ENCODE peak calls at places on chromosomes 6 and 20, in four cellular contexts. Q, T, W and K are unnamed samples.

GRCh38 chr6:144854654-144855053 is 569.5 kb downstream of the UTRN start:
- DNase-seq in W (no peak), Q (no peak), T (no peak), K (no peak)

GRCh38 chr20:5056801-5057599 is 55.7 kb upstream of the SLC23A2 start:
- DNase-seq in T (peak; percentile 37), Q (no peak), W (peak; percentile 39), K (peak; percentile 69)

GRCh38 chr20:16654858-16655257 is 75.0 kb upstream of the SNRPB2 start:
- DNase-seq in T (no peak), W (no peak), Q (no peak), K (no peak)

GRCh38 chr20:10508468-10509251 is 73.6 kb downstream of the SLX4IP start:
- DNase-seq in Q (no peak), T (peak; percentile 68), W (no peak), K (no peak)

GRCh38 chr6:13696226-13696625 is 15.4 kb downstream of the RANBP9 start:
- DNase-seq in T (no peak), Q (no peak), W (no peak), K (no peak)

GRCh38 chr20:45867811-45868176 is 10.4 kb downstream of the ZSWIM3 start:
- DNase-seq in W (no peak), T (peak; percentile 24), Q (no peak), K (no peak)

GRCh38 chr6:11653028-11653583 is 115.6 kb downstream of the TMEM170B start:
- DNase-seq in Q (no peak), T (peak; percentile 91), W (no peak), K (no peak)

GRCh38 chr20:51531141-51531710 is 11.3 kb downstream of the NFATC2 start:
- DNase-seq in T (no peak), W (no peak), Q (no peak), K (peak; percentile 94)

GRCh38 chr20:47241345-47241781 is 115.1 kb downstream of the ZMYND8 start:
- DNase-seq in Q (no peak), T (peak; percentile 98), W (no peak), K (no peak)

GRCh38 chr20:47235853-47236638 is 120.5 kb downstream of the ZMYND8 start:
- DNase-seq in Q (no peak), W (no peak), T (no peak), K (no peak)

GRCh38 chr20:47236639-47236900 is 119.9 kb downstream of the ZMYND8 start:
- DNase-seq in W (no peak), Q (no peak), T (no peak), K (no peak)

GRCh38 chr20:47237715-47238114 is 118.8 kb downstream of the ZMYND8 start:
- DNase-seq in Q (no peak), T (peak; percentile 35), W (no peak), K (no peak)

GRCh38 chr20:47238780-47239769 is 117.4 kb downstream of the ZMYND8 start:
- DNase-seq in W (no peak), Q (no peak), T (no peak), K (no peak)
- H3K36me3 ChIP-seq in W (peaks cover 61% of the 10 kb centered on the region), Q (peaks cover 36% of the 10 kb centered on the region), T (peaks cover 33% of the 10 kb centered on the region), K (peaks cover 41% of the 10 kb centered on the region)

GRCh38 chr6:166333172-166333995 is 9.0 kb downstream of the SFT2D1 start:
- DNase-seq in W (no peak), T (no peak), Q (no peak), K (peak; percentile 61)
- H3K36me3 ChIP-seq in W (peaks cover 21% of the 10 kb centered on the region), T (peaks cover 5% of the 10 kb centered on the region), Q (peaks cover 4% of the 10 kb centered on the region), K (peaks cover 8% of the 10 kb centered on the region)

DNA sequence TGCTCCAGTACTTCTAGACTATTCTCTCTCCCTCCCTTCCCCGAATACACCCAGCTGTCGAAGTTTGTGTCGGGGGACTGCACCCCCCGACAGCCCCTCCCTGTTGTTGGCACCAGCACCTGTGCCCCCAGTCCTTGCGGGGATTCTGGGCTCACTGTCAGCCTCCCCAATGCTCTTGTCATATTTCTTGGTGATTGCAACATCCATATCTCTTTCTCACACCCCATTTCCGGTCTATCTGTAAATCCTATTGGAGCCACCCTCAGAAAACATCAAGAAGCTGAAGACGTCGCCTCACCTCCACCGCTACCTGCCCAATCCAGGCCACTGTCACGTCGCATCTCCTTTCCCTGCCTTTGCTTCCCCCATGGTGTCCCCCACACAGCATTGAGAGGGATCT is 32.6 kb upstream of the VSTM2L start:
- DNase-seq in W (no peak), Q (no peak), T (no peak), K (no peak)
- H3K36me3 ChIP-seq in W (peaks cover 60% of the 10 kb centered on the region), Q (peaks cover 8% of the 10 kb centered on the region), T (no peaks in the 10 kb centered on the region), K (peaks cover 14% of the 10 kb centered on the region)

GRCh38 chr20:62885046-62885445 is 23.4 kb upstream of the TCFL5 start:
- DNase-seq in T (no peak), Q (no peak), W (no peak), K (no peak)

GRCh38 chr20:62887860-62888239 is 26.2 kb upstream of the TCFL5 start:
- DNase-seq in Q (no peak), T (no peak), W (no peak), K (no peak)

GRCh38 chr20:62885808-62886708 is 24.4 kb upstream of the TCFL5 start:
- DNase-seq in W (no peak), T (no peak), Q (no peak), K (no peak)

GRCh38 chr20:62887147-62887859 is 25.7 kb upstream of the TCFL5 start:
- DNase-seq in T (peak; percentile 93), W (peak; percentile 66), Q (no peak), K (no peak)

DNA sequence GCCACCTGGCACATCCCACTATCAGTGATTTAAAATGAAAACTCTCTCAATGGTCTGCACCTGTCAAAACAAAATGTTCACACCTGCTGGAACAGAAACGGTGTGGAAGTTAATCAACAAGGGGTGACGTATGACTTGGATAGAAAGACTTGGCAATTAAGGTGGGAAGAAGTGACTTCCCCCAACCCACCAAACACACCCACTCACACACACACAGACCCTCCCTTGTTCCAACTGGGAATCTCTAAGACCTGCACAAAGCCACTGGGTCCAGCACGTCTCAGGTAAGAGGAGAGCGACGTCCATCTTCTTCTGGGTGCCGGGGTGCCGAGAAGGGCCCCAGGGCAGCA is 25.1 kb upstream of the TCFL5 start:
- DNase-seq in W (no peak), T (no peak), Q (no peak), K (no peak)
- H3K36me3 ChIP-seq in W (peaks cover 54% of the 10 kb centered on the region), T (peaks cover 37% of the 10 kb centered on the region), Q (peaks cover 39% of the 10 kb centered on the region), K (peaks cover 51% of the 10 kb centered on the region)

GRCh38 chr6:113645986-113646385 is 211.2 kb upstream of the MARCKS start:
- DNase-seq in Q (no peak), W (no peak), T (peak; percentile 38), K (no peak)
- H3K36me3 ChIP-seq in Q (no peaks in the 10 kb centered on the region), W (no peaks in the 10 kb centered on the region), T (no peaks in the 10 kb centered on the region), K (no peaks in the 10 kb centered on the region)

GRCh38 chr6:30614044-30614842 is 2.8 kb downstream of the PPP1R10 start:
- DNase-seq in W (no peak), Q (no peak), T (peak; percentile 37), K (no peak)

GRCh38 chr6:30616811-30617564 is at the start of gene PPP1R10:
- DNase-seq in W (peak; percentile 97), T (peak; percentile 100), Q (peak; percentile 97), K (peak; percentile 100)

GRCh38 chr6:30614843-30615218 is 2.2 kb downstream of the PPP1R10 start:
- DNase-seq in W (peak; percentile 71), T (peak; percentile 99), Q (peak; percentile 64), K (peak; percentile 94)

GRCh38 chr6:30615958-30616810 is 859 bp downstream of the PPP1R10 start:
- DNase-seq in Q (no peak), W (no peak), T (peak; percentile 56), K (peak; percentile 71)

GRCh38 chr6:30615219-30615957 is 1.7 kb downstream of the PPP1R10 start:
- DNase-seq in W (no peak), Q (no peak), T (peak; percentile 96), K (peak; percentile 52)
- H3K36me3 ChIP-seq in W (peaks cover 27% of the 10 kb centered on the region), Q (peaks cover 10% of the 10 kb centered on the region), T (peaks cover 15% of the 10 kb centered on the region), K (peaks cover 20% of the 10 kb centered on the region)